ENCODE peak calls at places on chromosomes 1 and 21, in eight cellular contexts. D is right lobe of liver; Q is NCI-H1105 treated with DMSO at 0.1 percent for 48 hours; E is HTR-8/SVneo; J is activated CD4-positive, alpha-beta T cell treated with anti-CD3 and anti-CD28 coated beads for 4 hours; C is activated naive CD8-positive, alpha-beta T cell treated with anti-CD3 and anti-CD28 coated beads for 36 hours; Z is SK-N-SH; S is vagina. A is an unnamed sample.

GRCh38 chr1:43058545-43059360 is 100.1 kb upstream of the SLC2A1 start:
- DNase-seq in S (no peak), J (no peak), E (peak; percentile 79), D (no peak), Z (peak; percentile 55), C (peak; percentile 22), Q (no peak), A (peak; percentile 24)

GRCh38 chr1:156091610-156092009 is 9.3 kb upstream of the MEX3A start:
- DNase-seq in Z (no peak), C (no peak), E (no peak), J (no peak), Q (no peak), S (no peak), D (no peak), A (no peak)

GRCh38 chr1:166174108-166174507 is 7.3 kb upstream of the FAM78B start:
- DNase-seq in E (no peak), J (no peak), C (no peak), Q (peak; percentile 6), D (no peak), Z (peak; percentile 33), S (no peak), A (no peak)

GRCh38 chr1:67460648-67461500 is 30.7 kb upstream of the SERBP1 start:
- DNase-seq in E (no peak), D (no peak), J (no peak), Z (no peak), C (no peak), Q (no peak), S (no peak), A (no peak)

GRCh38 chr1:235207202-235207565 is 46.1 kb upstream of the RBM34 start:
- DNase-seq in S (no peak), E (no peak), D (no peak), C (peak; percentile 33), Q (no peak), Z (no peak), J (peak; percentile 20), A (no peak)

GRCh38 chr1:228090613-228091081 is 8.1 kb downstream of the ARF1 start:
- DNase-seq in D (peak; percentile 35), J (no peak), C (no peak), E (no peak), Z (no peak), S (no peak), Q (no peak), A (no peak)

GRCh38 chr1:40844887-40845878 is 17.0 kb downstream of the CITED4 start:
- DNase-seq in S (no peak), Z (no peak), D (no peak), J (no peak), E (no peak), C (no peak), Q (no peak), A (no peak)

GRCh38 chr21:46056450-46056903 is 41.4 kb upstream of the COL6A2 start:
- DNase-seq in S (no peak), Q (no peak), E (no peak), Z (no peak), C (peak; percentile 59), J (no peak), D (peak; percentile 54), A (no peak)

GRCh38 chr1:168623003-168623828 is 46.8 kb downstream of the XCL1 start:
- DNase-seq in E (no peak), C (no peak), S (no peak), Q (no peak), Z (no peak), J (no peak), D (no peak), A (peak; percentile 22)

GRCh38 chr1:43307458-43308158 is 6.8 kb downstream of the TIE1 start:
- DNase-seq in Q (no peak), J (no peak), E (no peak), D (peak; percentile 16), Z (no peak), S (no peak), C (no peak), A (no peak)

GRCh38 chr1:156815307-156815826 is 1.3 kb downstream of the SH2D2A start:
- DNase-seq in S (no peak), Q (no peak), E (peak; percentile 59), D (no peak), J (no peak), C (no peak), Z (peak; percentile 85), A (no peak)

GRCh38 chr21:28148400-28149064 is 844.1 kb downstream of the LTN1 start:
- DNase-seq in C (no peak), D (peak; percentile 34), J (no peak), Q (no peak), E (no peak), Z (no peak), S (no peak), A (no peak)

GRCh38 chr1:205430631-205431305 is 8.9 kb upstream of the LEMD1 start:
- DNase-seq in Z (no peak), Q (peak; percentile 23), J (peak; percentile 42), S (no peak), E (peak; percentile 41), D (no peak), C (peak; percentile 71), A (no peak)

GRCh38 chr1:110218137-110218536 is 8.0 kb downstream of the KCNC4 start:
- DNase-seq in Z (no peak), E (no peak), S (no peak), C (no peak), D (no peak), Q (no peak), J (no peak), A (no peak)

GRCh38 chr1:151494741-151495281 is 16.4 kb upstream of the CGN start:
- DNase-seq in C (no peak), Q (peak; percentile 65), J (no peak), S (no peak), E (peak; percentile 72), Z (no peak), D (no peak), A (peak; percentile 10)

GRCh38 chr1:32111789-32112188 is 3.9 kb downstream of the KPNA6 start:
- DNase-seq in J (no peak), E (no peak), S (no peak), C (no peak), D (no peak), Q (no peak), Z (no peak), A (no peak)

GRCh38 chr1:94925561-94926364 is 1.1 kb downstream of the CNN3 start:
- DNase-seq in Z (peak; percentile 74), J (peak; percentile 10), D (peak; percentile 60), C (peak; percentile 2), E (peak; percentile 54), Q (peak; percentile 77), S (no peak), A (peak; percentile 45)

GRCh38 chr1:17347769-17348592 is 24.0 kb upstream of the PADI6 start:
- DNase-seq in D (no peak), Q (no peak), C (no peak), S (no peak), J (no peak), Z (no peak), E (peak; percentile 35), A (no peak)

GRCh38 chr1:153985984-153986761 is at the start of gene RAB13:
- DNase-seq in E (peak; percentile 75), S (no peak), Z (peak; percentile 92), D (peak; percentile 92), Q (peak; percentile 82), J (no peak), C (no peak), A (peak; percentile 82)

GRCh38 chr1:6385673-6386191 is 7.8 kb downstream of the ACOT7 start:
- DNase-seq in C (no peak), Q (peak; percentile 74), Z (peak; percentile 93), E (peak; percentile 59), J (no peak), S (no peak), D (no peak), A (peak; percentile 37)

GRCh38 chr1:241081473-241081872 is 275.5 kb downstream of the RGS7 start:
- DNase-seq in Z (no peak), Q (no peak), E (peak; percentile 37), S (no peak), D (no peak), C (no peak), J (no peak), A (no peak)

GRCh38 chr1:7388488-7389185 is 382.5 kb upstream of the VAMP3 start:
- DNase-seq in Q (no peak), J (no peak), D (no peak), Z (peak; percentile 66), E (no peak), C (no peak), S (peak; percentile 88), A (no peak)

GRCh38 chr1:226420328-226420727 is 12.4 kb upstream of the PARP1 start:
- DNase-seq in Q (no peak), S (no peak), Z (no peak), D (no peak), J (no peak), C (no peak), E (no peak), A (no peak)

GRCh38 chr21:41251961-41252642 is 64.5 kb upstream of the FAM3B start:
- DNase-seq in J (no peak), C (no peak), Z (no peak), S (no peak), E (no peak), Q (no peak), D (no peak), A (no peak)

GRCh38 chr1:231558711-231559205 is 30.3 kb downstream of the TSNAX start:
- DNase-seq in Z (no peak), C (no peak), E (no peak), J (no peak), D (no peak), Q (no peak), S (no peak), A (no peak)

GRCh38 chr21:42039911-42040351 is 29.8 kb upstream of the ZBTB21 start:
- DNase-seq in S (no peak), Q (no peak), J (no peak), C (no peak), D (no peak), Z (no peak), E (peak; percentile 53), A (no peak)

GRCh38 chr1:151992345-151993083 is 1.1 kb downstream of the S100A10 start:
- DNase-seq in Z (no peak), Q (peak; percentile 57), D (peak; percentile 71), S (no peak), J (no peak), C (peak; percentile 45), E (peak; percentile 90), A (no peak)